ENCODE peak calls at places on chromosomes 13 and 19, in eight cellular contexts. K is adipocyte, O is psoas muscle, H is smooth muscle cell of the brain vasculature, D is uterus, P is G401, Y is cardiac muscle cell, N is HTR-8/SVneo. B is an unnamed sample.

GRCh38 chr19:54434862-54435174 is 14.2 kb upstream of the LENG8 start:
- DNase-seq in H (no peak), P (no peak), O (no peak), N (no peak), D (no peak), K (no peak), Y (no peak), B (no peak)

GRCh38 chr13:64369121-64369520 is 2861.0 kb downstream of the PCDH9 start:
- DNase-seq in N (no peak), K (peak), P (no peak), D (no peak), Y (peak), O (no peak), H (no peak), B (no peak)

GRCh38 chr19:50325310-50326100 is 3.7 kb downstream of the KCNC3 start:
- DNase-seq in H (no peak), P (peak), D (no peak), O (peak), N (peak), Y (peak), K (peak), B (peak)

GRCh38 chr19:14979136-14979497 is 547 bp downstream of the SLC1A6 start:
- DNase-seq in O (no peak), D (no peak), N (no peak), P (peak), Y (no peak), K (no peak), H (no peak), B (no peak)

GRCh38 chr19:14494910-14495677 is 833 bp downstream of the GIPC1 start:
- DNase-seq in K (no peak), N (no peak), D (no peak), Y (no peak), H (no peak), P (no peak), O (no peak), B (no peak)

GRCh38 chr13:24802074-24802473 is 38.1 kb downstream of the RNF17 start:
- DNase-seq in O (no peak), Y (peak), P (no peak), K (no peak), H (no peak), N (no peak), D (no peak), B (no peak)

GRCh38 chr13:44309771-44310767 is 63.6 kb upstream of the SERP2 start:
- DNase-seq in N (no peak), H (no peak), D (no peak), K (no peak), Y (no peak), O (peak), P (no peak), B (no peak)

GRCh38 chr13:40381935-40382764 is 284.3 kb downstream of the FOXO1 start:
- DNase-seq in D (no peak), N (no peak), H (no peak), O (no peak), K (no peak), P (no peak), Y (no peak), B (no peak)

GRCh38 chr19:10288662-10289166 is 1.0 kb upstream of the ICAM5 start:
- DNase-seq in N (no peak), D (no peak), P (peak), Y (peak), H (no peak), O (no peak), K (peak), B (peak)

GRCh38 chr13:24161010-24161775 is 673 bp downstream of the SPATA13 start:
- DNase-seq in N (peak), K (peak), P (no peak), O (peak), D (peak), H (no peak), Y (no peak), B (no peak)

GRCh38 chr13:46172531-46172991 is 9.4 kb downstream of the LCP1 start:
- DNase-seq in K (no peak), P (no peak), N (no peak), H (no peak), D (no peak), O (no peak), Y (no peak), B (no peak)

GRCh38 chr13:46313441-46314257 is 73.4 kb downstream of the RUBCNL start:
- DNase-seq in Y (no peak), H (no peak), K (no peak), O (no peak), P (no peak), N (no peak), D (no peak), B (no peak)

GRCh38 chr13:112842343-112842856 is 126.6 kb upstream of the MCF2L start:
- DNase-seq in N (no peak), Y (peak), H (peak), D (peak), O (peak), P (no peak), K (no peak), B (no peak)

GRCh38 chr13:113137656-113138292 is 15.2 kb downstream of the F10 start:
- DNase-seq in O (no peak), K (no peak), D (no peak), N (no peak), H (no peak), P (no peak), Y (no peak), B (no peak)

GRCh38 chr19:4730740-4731171 is 7.1 kb upstream of the DPP9 start:
- DNase-seq in K (peak), Y (no peak), O (no peak), N (no peak), H (no peak), D (no peak), P (no peak), B (peak)

GRCh38 chr13:101869553-101869952 is 417.1 kb downstream of the ITGBL1 start:
- DNase-seq in D (no peak), N (no peak), Y (no peak), H (no peak), O (no peak), K (peak), P (peak), B (no peak)

GRCh38 chr19:21585491-21585890 is 80.1 kb downstream of the ZNF429 start:
- DNase-seq in N (no peak), P (peak), H (no peak), O (no peak), Y (no peak), D (no peak), K (no peak), B (no peak)

GRCh38 chr19:50384685-50385535 is 763 bp downstream of the POLD1 start:
- DNase-seq in D (no peak), P (peak), Y (peak), K (no peak), H (no peak), O (no peak), N (no peak), B (no peak)

GRCh38 chr19:29804493-29804892 is 7.3 kb upstream of the CCNE1 start:
- DNase-seq in O (no peak), H (no peak), Y (no peak), K (no peak), D (no peak), N (no peak), P (no peak), B (no peak)

GRCh38 chr13:30744056-30744684 is 8.8 kb downstream of the ALOX5AP start:
- DNase-seq in N (peak), D (no peak), O (no peak), P (no peak), Y (no peak), H (no peak), K (peak), B (peak)

GRCh38 chr19:33789344-33789743 is 7.3 kb upstream of the KCTD15 start:
- DNase-seq in K (no peak), D (no peak), O (no peak), Y (no peak), N (no peak), H (no peak), P (no peak), B (no peak)

GRCh38 chr13:108000998-108001397 is 214.3 kb downstream of the LIG4 start:
- DNase-seq in K (no peak), P (no peak), D (no peak), H (no peak), Y (no peak), N (no peak), O (no peak), B (no peak)

GRCh38 chr13:29847501-29847983 is 2.9 kb downstream of the UBL3 start:
- DNase-seq in K (peak), D (no peak), N (no peak), O (no peak), H (no peak), P (peak), Y (peak), B (no peak)

GRCh38 chr13:41139296-41139966 is 6.8 kb upstream of the KBTBD6 start:
- DNase-seq in H (no peak), P (no peak), Y (no peak), K (peak), N (no peak), O (no peak), D (no peak), B (no peak)

GRCh38 chr13:87944038-87944437 is 272.9 kb downstream of the SLITRK5 start:
- DNase-seq in K (no peak), O (no peak), D (no peak), N (no peak), Y (no peak), H (no peak), P (no peak), B (no peak)

GRCh38 chr13:49097374-49097773 is 121.7 kb downstream of the FNDC3A start:
- DNase-seq in P (peak), N (no peak), O (no peak), H (peak), D (no peak), Y (peak), K (peak), B (peak)

GRCh38 chr19:46601318-46602224 is at the start of gene CALM3:
- DNase-seq in D (no peak), K (peak), P (peak), H (no peak), N (no peak), O (no peak), Y (no peak), B (no peak)

GRCh38 chr13:75963318-75963717 is 327.2 kb downstream of the LMO7 start:
- DNase-seq in K (peak), N (no peak), Y (no peak), P (peak), O (no peak), D (no peak), H (no peak), B (no peak)

GRCh38 chr19:35414442-35414841 is 33.6 kb upstream of the FFAR2 start:
- DNase-seq in H (no peak), N (no peak), Y (no peak), P (no peak), K (no peak), D (no peak), O (no peak), B (no peak)

GRCh38 chr19:38703509-38703908 is 40.8 kb downstream of the CAPN12 start:
- DNase-seq in N (no peak), D (no peak), P (no peak), H (no peak), Y (no peak), O (no peak), K (no peak), B (no peak)

GRCh38 chr13:30396434-30397075 is 25.7 kb upstream of the UBE2L5 start:
- DNase-seq in N (no peak), P (no peak), K (no peak), H (no peak), D (no peak), Y (peak), O (no peak), B (no peak)

GRCh38 chr13:47188802-47189201 is 291.9 kb upstream of the HTR2A start:
- DNase-seq in O (no peak), Y (peak), N (no peak), P (no peak), K (peak), H (no peak), D (no peak), B (no peak)